ENCODE peak calls at places on chromosome 1, in eight cellular contexts. One of them, this sample, is unnamed.

GRCh38 chr1:6109688-6110087 is 64.0 kb downstream of the KCNAB2 start:
- DNase-seq in PC-9: no peak
- DNase-seq in HCT116: no peak
- DNase-seq in MM.1S: no peak
- DNase-seq in cardiac fibroblast: no peak
- DNase-seq in GM12865: no peak
- DNase-seq in AG09309: no peak
- DNase-seq in thoracic aorta: no peak
- DNase-seq in this sample: no peak

GRCh38 chr1:116494351-116494692 is 76.5 kb downstream of the CD58 start:
- DNase-seq in cardiac fibroblast: no peak
- DNase-seq in PC-9: peak
- DNase-seq in HCT116: no peak
- DNase-seq in MM.1S: no peak
- DNase-seq in AG09309: no peak
- DNase-seq in thoracic aorta: no peak
- DNase-seq in GM12865: no peak
- DNase-seq in this sample: no peak

GRCh38 chr1:24111264-24111997 is 504 bp downstream of the MYOM3 start:
- DNase-seq in GM12865: no peak
- DNase-seq in AG09309: no peak
- DNase-seq in HCT116: no peak
- DNase-seq in MM.1S: no peak
- DNase-seq in PC-9: no peak
- DNase-seq in cardiac fibroblast: no peak
- DNase-seq in thoracic aorta: peak
- DNase-seq in this sample: no peak

GRCh38 chr1:109931189-109931672 is 20.6 kb downstream of the CSF1 start:
- DNase-seq in PC-9: peak
- DNase-seq in AG09309: no peak
- DNase-seq in MM.1S: no peak
- DNase-seq in GM12865: no peak
- DNase-seq in HCT116: peak
- DNase-seq in cardiac fibroblast: peak
- DNase-seq in thoracic aorta: no peak
- DNase-seq in this sample: peak

GRCh38 chr1:204317170-204317569 is 42.6 kb downstream of the PLEKHA6 start:
- DNase-seq in PC-9: peak
- DNase-seq in GM12865: no peak
- DNase-seq in thoracic aorta: no peak
- DNase-seq in cardiac fibroblast: no peak
- DNase-seq in MM.1S: no peak
- DNase-seq in AG09309: no peak
- DNase-seq in HCT116: no peak
- DNase-seq in this sample: no peak

GRCh38 chr1:9652379-9653194 is 1.1 kb downstream of the PIK3CD start:
- DNase-seq in PC-9: no peak
- DNase-seq in AG09309: no peak
- DNase-seq in cardiac fibroblast: peak
- DNase-seq in HCT116: no peak
- DNase-seq in MM.1S: no peak
- DNase-seq in GM12865: peak
- DNase-seq in thoracic aorta: no peak
- DNase-seq in this sample: peak

GRCh38 chr1:223815865-223816264 is 29.9 kb downstream of the TP53BP2 start:
- DNase-seq in MM.1S: no peak
- DNase-seq in AG09309: no peak
- DNase-seq in PC-9: no peak
- DNase-seq in thoracic aorta: no peak
- DNase-seq in GM12865: no peak
- DNase-seq in cardiac fibroblast: peak
- DNase-seq in HCT116: no peak
- DNase-seq in this sample: peak

GRCh38 chr1:212477680-212478466 is 45.2 kb downstream of the NENF start:
- DNase-seq in MM.1S: no peak
- DNase-seq in HCT116: no peak
- DNase-seq in GM12865: no peak
- DNase-seq in PC-9: no peak
- DNase-seq in cardiac fibroblast: no peak
- DNase-seq in AG09309: no peak
- DNase-seq in thoracic aorta: no peak
- DNase-seq in this sample: no peak

GRCh38 chr1:183896466-183897026 is 91.6 kb downstream of the RGL1 start:
- DNase-seq in cardiac fibroblast: peak
- DNase-seq in thoracic aorta: no peak
- DNase-seq in HCT116: no peak
- DNase-seq in GM12865: peak
- DNase-seq in PC-9: no peak
- DNase-seq in AG09309: peak
- DNase-seq in MM.1S: peak
- DNase-seq in this sample: no peak

GRCh38 chr1:198549863-198550262 is 9.4 kb upstream of the ATP6V1G3 start:
- DNase-seq in GM12865: peak
- DNase-seq in AG09309: no peak
- DNase-seq in thoracic aorta: no peak
- DNase-seq in cardiac fibroblast: no peak
- DNase-seq in PC-9: no peak
- DNase-seq in HCT116: no peak
- DNase-seq in MM.1S: peak
- DNase-seq in this sample: no peak

GRCh38 chr1:225441314-225442119 is 13.7 kb upstream of the LBR start:
- DNase-seq in MM.1S: peak
- DNase-seq in thoracic aorta: no peak
- DNase-seq in AG09309: no peak
- DNase-seq in PC-9: no peak
- DNase-seq in cardiac fibroblast: no peak
- DNase-seq in HCT116: no peak
- DNase-seq in GM12865: peak
- DNase-seq in this sample: no peak
- H3K4me3 ChIP-seq in MM.1S: peak
- H3K4me3 ChIP-seq in thoracic aorta: no peak
- H3K4me3 ChIP-seq in AG09309: no peak
- H3K4me3 ChIP-seq in PC-9: no peak
- H3K4me3 ChIP-seq in cardiac fibroblast: no peak
- H3K4me3 ChIP-seq in HCT116: no peak
- H3K4me3 ChIP-seq in GM12865: no peak
- H3K4me3 ChIP-seq in this sample: no peak

DNA sequence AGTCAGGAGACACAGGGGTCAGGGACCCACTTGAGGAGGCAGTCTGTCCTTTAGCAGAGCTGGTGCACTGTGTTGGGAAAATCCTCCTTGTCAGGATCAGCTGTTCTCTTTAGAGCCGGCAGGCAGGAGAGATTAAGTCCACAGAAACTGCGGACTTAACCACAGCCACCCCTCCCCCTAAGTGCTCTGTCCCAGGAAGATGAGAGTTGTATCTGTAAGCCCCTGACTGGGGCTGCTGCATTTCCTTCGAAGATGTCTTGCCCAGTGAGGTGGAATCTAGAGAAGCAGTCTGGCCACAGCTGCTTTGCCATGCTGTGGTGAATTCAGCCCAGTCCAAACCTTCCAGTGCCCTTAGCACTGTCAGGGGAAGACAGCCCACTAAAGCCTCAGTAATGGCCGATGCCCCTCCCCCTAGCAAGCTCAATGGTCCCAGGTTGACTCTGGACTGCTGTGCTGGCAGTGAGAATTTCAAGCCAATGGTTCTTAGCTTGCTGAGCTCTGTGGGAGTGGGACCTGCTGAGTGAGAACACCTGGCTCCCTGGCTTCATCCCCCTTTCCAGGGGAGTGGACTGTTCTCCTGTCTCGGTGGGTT is 172.8 kb downstream of the ST6GALNAC3 start:
- DNase-seq in cardiac fibroblast: no peak
- DNase-seq in HCT116: no peak
- DNase-seq in GM12865: no peak
- DNase-seq in MM.1S: no peak
- DNase-seq in thoracic aorta: no peak
- DNase-seq in PC-9: no peak
- DNase-seq in AG09309: no peak
- DNase-seq in this sample: no peak
- H3K4me3 ChIP-seq in cardiac fibroblast: no peak
- H3K4me3 ChIP-seq in HCT116: no peak
- H3K4me3 ChIP-seq in GM12865: no peak
- H3K4me3 ChIP-seq in MM.1S: no peak
- H3K4me3 ChIP-seq in thoracic aorta: no peak
- H3K4me3 ChIP-seq in PC-9: no peak
- H3K4me3 ChIP-seq in AG09309: no peak
- H3K4me3 ChIP-seq in this sample: no peak

GRCh38 chr1:173529106-173529505 is 52.0 kb downstream of the PRDX6 start:
- DNase-seq in HCT116: no peak
- DNase-seq in PC-9: no peak
- DNase-seq in MM.1S: no peak
- DNase-seq in AG09309: no peak
- DNase-seq in cardiac fibroblast: no peak
- DNase-seq in GM12865: no peak
- DNase-seq in thoracic aorta: no peak
- DNase-seq in this sample: no peak

GRCh38 chr1:173527151-173527826 is 50.2 kb downstream of the PRDX6 start:
- DNase-seq in PC-9: peak
- DNase-seq in AG09309: no peak
- DNase-seq in cardiac fibroblast: peak
- DNase-seq in MM.1S: peak
- DNase-seq in GM12865: no peak
- DNase-seq in HCT116: no peak
- DNase-seq in thoracic aorta: no peak
- DNase-seq in this sample: no peak

GRCh38 chr1:173532237-173532636 is 55.1 kb downstream of the PRDX6 start:
- DNase-seq in HCT116: no peak
- DNase-seq in cardiac fibroblast: no peak
- DNase-seq in GM12865: no peak
- DNase-seq in thoracic aorta: no peak
- DNase-seq in AG09309: no peak
- DNase-seq in PC-9: no peak
- DNase-seq in MM.1S: peak
- DNase-seq in this sample: no peak

GRCh38 chr1:173536254-173536653 is 59.1 kb downstream of the PRDX6 start:
- DNase-seq in GM12865: no peak
- DNase-seq in cardiac fibroblast: no peak
- DNase-seq in PC-9: no peak
- DNase-seq in MM.1S: no peak
- DNase-seq in AG09309: no peak
- DNase-seq in thoracic aorta: no peak
- DNase-seq in HCT116: no peak
- DNase-seq in this sample: no peak

DNA sequence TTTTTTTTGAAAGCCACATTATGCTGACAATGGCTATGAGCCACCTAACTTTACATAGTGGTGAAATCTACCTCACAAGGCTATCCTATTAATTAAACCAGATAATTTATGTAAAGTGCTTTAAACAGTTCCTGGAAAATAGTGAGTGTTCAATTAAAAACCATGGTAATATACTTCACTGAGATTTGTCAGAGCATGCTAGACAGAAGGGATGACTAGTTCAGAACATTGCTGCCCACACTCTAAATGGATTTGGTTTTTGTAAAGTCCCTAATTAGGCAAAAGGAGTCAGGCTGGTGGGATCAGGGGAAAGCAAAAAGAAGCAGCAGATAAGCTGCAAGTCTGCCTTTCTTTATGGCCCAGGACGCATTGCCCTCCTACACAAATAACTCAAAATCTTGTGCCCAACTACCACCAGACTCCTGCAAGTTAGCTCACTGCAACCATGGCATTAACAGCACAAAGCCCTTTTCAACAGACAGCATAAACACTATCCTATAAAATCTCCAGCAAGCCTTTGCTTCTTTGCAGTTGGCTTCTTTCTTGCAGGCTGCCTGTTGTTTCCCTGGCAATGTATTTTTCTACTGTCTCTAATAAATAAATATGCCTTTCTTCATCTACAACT is 54.0 kb downstream of the PRDX6 start:
- DNase-seq in AG09309: no peak
- DNase-seq in GM12865: no peak
- DNase-seq in MM.1S: peak
- DNase-seq in PC-9: no peak
- DNase-seq in cardiac fibroblast: no peak
- DNase-seq in thoracic aorta: no peak
- DNase-seq in HCT116: no peak
- DNase-seq in this sample: no peak
- H3K4me3 ChIP-seq in AG09309: no peak
- H3K4me3 ChIP-seq in GM12865: no peak
- H3K4me3 ChIP-seq in MM.1S: no peak
- H3K4me3 ChIP-seq in PC-9: no peak
- H3K4me3 ChIP-seq in cardiac fibroblast: no peak
- H3K4me3 ChIP-seq in thoracic aorta: no peak
- H3K4me3 ChIP-seq in HCT116: no peak
- H3K4me3 ChIP-seq in this sample: no peak

DNA sequence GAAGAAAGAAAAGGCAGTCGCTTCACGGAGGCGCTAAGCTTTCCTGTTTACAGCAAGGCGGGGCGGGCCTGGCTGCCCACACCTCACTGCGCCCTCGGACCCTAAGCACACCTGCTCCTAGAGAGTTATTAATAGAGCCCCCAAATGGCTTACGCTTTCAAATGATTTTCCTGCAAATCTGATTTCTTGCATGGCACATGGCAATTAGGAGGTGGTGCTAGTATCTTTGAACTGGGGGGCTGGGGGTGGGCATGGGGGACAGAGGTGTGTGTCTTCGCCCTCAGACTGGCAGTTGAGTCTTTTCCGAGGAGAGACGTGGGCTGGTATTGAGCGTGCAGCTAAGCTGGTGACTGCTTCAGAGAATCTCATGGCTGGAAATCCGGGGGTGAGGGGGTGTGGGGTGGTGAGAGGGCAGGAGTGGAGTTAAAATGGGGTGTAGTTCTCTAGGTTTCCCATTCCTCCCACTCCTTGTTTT is 1.3 kb downstream of the S1PR1 start:
- DNase-seq in thoracic aorta: no peak
- DNase-seq in PC-9: no peak
- DNase-seq in AG09309: no peak
- DNase-seq in GM12865: peak
- DNase-seq in MM.1S: no peak
- DNase-seq in cardiac fibroblast: no peak
- DNase-seq in HCT116: no peak
- DNase-seq in this sample: no peak
- H3K4me3 ChIP-seq in thoracic aorta: peak
- H3K4me3 ChIP-seq in PC-9: no peak
- H3K4me3 ChIP-seq in AG09309: peak
- H3K4me3 ChIP-seq in GM12865: peak
- H3K4me3 ChIP-seq in MM.1S: no peak
- H3K4me3 ChIP-seq in cardiac fibroblast: peak
- H3K4me3 ChIP-seq in HCT116: no peak
- H3K4me3 ChIP-seq in this sample: peak

GRCh38 chr1:167066333-167067122 is 23.6 kb downstream of the GPA33 start:
- DNase-seq in PC-9: peak
- DNase-seq in cardiac fibroblast: peak
- DNase-seq in HCT116: peak
- DNase-seq in AG09309: no peak
- DNase-seq in thoracic aorta: peak
- DNase-seq in MM.1S: peak
- DNase-seq in GM12865: peak
- DNase-seq in this sample: peak
- H3K4me3 ChIP-seq in PC-9: peak
- H3K4me3 ChIP-seq in cardiac fibroblast: peak
- H3K4me3 ChIP-seq in HCT116: no peak
- H3K4me3 ChIP-seq in AG09309: peak
- H3K4me3 ChIP-seq in thoracic aorta: peak
- H3K4me3 ChIP-seq in MM.1S: peak
- H3K4me3 ChIP-seq in GM12865: no peak
- H3K4me3 ChIP-seq in this sample: peak

DNA sequence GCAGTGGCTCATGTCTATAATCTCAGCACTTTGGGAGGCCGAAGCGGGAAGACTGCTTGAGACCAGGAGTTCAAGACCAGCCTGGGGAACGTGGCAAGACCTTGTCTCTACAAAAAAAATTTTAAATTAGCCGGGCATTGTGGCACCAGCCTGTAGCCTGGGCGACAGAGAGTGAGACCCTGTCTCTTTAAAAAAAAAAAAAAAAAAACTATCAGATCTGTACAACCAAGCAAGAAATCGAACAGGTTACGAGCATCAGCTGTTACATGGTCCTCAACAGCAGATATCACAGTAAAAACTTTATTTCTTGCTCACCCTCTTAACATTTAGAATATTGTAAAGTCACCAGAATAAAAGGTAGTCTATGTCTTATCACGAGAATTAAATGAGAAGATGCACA is 1.5 kb downstream of the NUP133 start:
- DNase-seq in PC-9: no peak
- DNase-seq in MM.1S: no peak
- DNase-seq in HCT116: no peak
- DNase-seq in thoracic aorta: no peak
- DNase-seq in GM12865: no peak
- DNase-seq in AG09309: no peak
- DNase-seq in cardiac fibroblast: no peak
- DNase-seq in this sample: no peak
- H3K4me3 ChIP-seq in PC-9: peak
- H3K4me3 ChIP-seq in MM.1S: peak
- H3K4me3 ChIP-seq in HCT116: peak
- H3K4me3 ChIP-seq in thoracic aorta: peak
- H3K4me3 ChIP-seq in GM12865: peak
- H3K4me3 ChIP-seq in AG09309: no peak
- H3K4me3 ChIP-seq in cardiac fibroblast: peak
- H3K4me3 ChIP-seq in this sample: no peak

This sample was measured in osteoblast.